ENCODE peak calls at places on chromosomes 1 and 21, in five cellular contexts. B is adrenal gland; W is GM23338; A is neural progenitor cell; K is CD8-positive, alpha-beta T cell. S is an unnamed sample.

GRCh38 chr1:1624443-1625403 is 7.2 kb upstream of the MMP23B start:
- DNase-seq in B (no peak), A (no peak), W (no peak), K (no peak), S (no peak)

GRCh38 chr1:159444507-159444906 is 5.0 kb downstream of the OR10J1 start:
- DNase-seq in K (no peak), B (no peak), A (no peak), W (no peak), S (no peak)

GRCh38 chr1:56448529-56448928 is 130.8 kb downstream of the PLPP3 start:
- DNase-seq in A (no peak), W (no peak), B (no peak), K (no peak), S (no peak)

GRCh38 chr1:94056996-94057395 is 64.0 kb downstream of the ABCA4 start:
- DNase-seq in B (no peak), K (no peak), A (no peak), W (no peak), S (no peak)

GRCh38 chr1:196382383-196382782 is 225.9 kb downstream of the KCNT2 start:
- DNase-seq in A (no peak), K (no peak), W (no peak), B (no peak), S (no peak)

GRCh38 chr1:21436488-21437340 is 3.2 kb upstream of the NBPF3 start:
- DNase-seq in K (no peak), W (peak; percentile 68), B (no peak), A (peak; percentile 62), S (no peak)

GRCh38 chr1:7679873-7680790 is 91.0 kb upstream of the VAMP3 start:
- DNase-seq in B (no peak), A (peak; percentile 67), K (peak; percentile 49), W (peak; percentile 68), S (no peak)

GRCh38 chr1:89598450-89599331 is 34.2 kb upstream of the LRRC8C start:
- DNase-seq in W (peak; percentile 74), A (peak; percentile 18), B (no peak), K (no peak), S (no peak)

GRCh38 chr21:26851109-26851944 is 6.1 kb upstream of the ADAMTS1 start:
- DNase-seq in K (no peak), W (no peak), B (no peak), A (no peak), S (no peak)

GRCh38 chr1:23930861-23931471 is 17.8 kb upstream of the CNR2 start:
- DNase-seq in A (no peak), B (no peak), W (no peak), K (no peak), S (peak; percentile 71)
- H3K4me3 ChIP-seq in A (no peak overlapping the region), B (no peak overlapping the region), W (no peak overlapping the region), K (no peak overlapping the region), S (peak overlapping the region; percentile 47)

GRCh38 chr1:206859082-206859491 is 6.3 kb upstream of the IL20 start:
- DNase-seq in B (no peak), K (no peak), A (no peak), W (no peak), S (no peak)

GRCh38 chr1:206855863-206856262 is 9.6 kb upstream of the IL20 start:
- DNase-seq in K (no peak), W (no peak), B (no peak), A (no peak), S (no peak)

GRCh38 chr1:206860165-206860564 is 5.3 kb upstream of the IL20 start:
- DNase-seq in K (no peak), W (no peak), A (no peak), B (no peak), S (no peak)

GRCh38 chr1:206854401-206855129 is 10.9 kb upstream of the IL20 start:
- DNase-seq in A (no peak), K (no peak), W (no peak), B (no peak), S (no peak)

DNA sequence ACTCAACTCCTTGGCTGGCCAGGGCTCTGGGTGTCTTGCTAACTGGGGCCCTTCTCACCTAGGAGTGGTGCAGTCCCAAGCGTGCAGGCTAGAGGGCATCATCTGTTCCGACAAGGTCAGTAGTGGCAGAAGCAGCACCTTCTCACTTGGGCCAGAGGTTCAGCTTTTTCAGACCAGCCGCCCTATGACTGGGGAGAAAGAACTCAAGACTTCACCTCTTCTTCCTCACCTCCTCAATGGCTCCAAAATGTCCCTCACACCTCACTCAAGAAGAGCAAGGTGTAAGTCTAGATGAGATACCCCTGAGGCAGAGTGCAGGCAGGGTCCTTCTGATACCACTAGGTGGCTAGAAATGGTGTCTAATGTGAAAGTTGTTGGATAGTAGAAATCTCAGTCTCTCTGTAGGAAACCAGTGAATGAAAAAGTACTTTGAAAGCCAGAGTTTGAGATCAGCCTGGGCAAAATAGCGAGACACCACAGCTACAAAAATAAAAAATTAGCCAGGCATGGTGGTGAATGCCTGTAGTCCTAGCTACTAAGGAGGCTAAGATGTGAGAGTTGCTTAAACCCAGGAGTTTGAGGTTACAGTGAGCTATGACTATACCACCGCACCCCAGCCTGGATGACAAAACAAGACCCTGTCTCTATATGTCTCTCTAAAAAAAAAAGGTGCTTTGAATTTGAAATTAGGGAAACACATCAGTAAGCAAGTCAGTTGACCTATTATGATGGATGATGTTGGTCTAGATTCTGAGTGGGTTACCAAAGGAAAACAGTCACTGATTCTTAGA is 8.6 kb upstream of the IL20 start:
- DNase-seq in A (no peak), B (no peak), K (peak; percentile 16), W (peak; percentile 46), S (no peak)
- TF ChIP-seq CTCF in A (peak; percentile 32), B (no peak), K (peak; percentile 33), W (peak; percentile 73), S (no peak)

GRCh38 chr1:28147264-28148094 is 29.0 kb downstream of the PTAFR start:
- DNase-seq in W (peak; percentile 64), A (peak; percentile 34), K (no peak), B (no peak), S (no peak)

GRCh38 chr1:28144203-28145135 is 32.0 kb downstream of the PTAFR start:
- DNase-seq in A (no peak), W (no peak), K (no peak), B (no peak), S (no peak)

GRCh38 chr1:28145728-28146127 is 30.8 kb downstream of the PTAFR start:
- DNase-seq in A (no peak), B (no peak), W (no peak), K (no peak), S (no peak)

GRCh38 chr1:28150125-28150780 is 26.2 kb downstream of the PTAFR start:
- DNase-seq in W (no peak), A (no peak), B (no peak), K (no peak), S (no peak)

DNA sequence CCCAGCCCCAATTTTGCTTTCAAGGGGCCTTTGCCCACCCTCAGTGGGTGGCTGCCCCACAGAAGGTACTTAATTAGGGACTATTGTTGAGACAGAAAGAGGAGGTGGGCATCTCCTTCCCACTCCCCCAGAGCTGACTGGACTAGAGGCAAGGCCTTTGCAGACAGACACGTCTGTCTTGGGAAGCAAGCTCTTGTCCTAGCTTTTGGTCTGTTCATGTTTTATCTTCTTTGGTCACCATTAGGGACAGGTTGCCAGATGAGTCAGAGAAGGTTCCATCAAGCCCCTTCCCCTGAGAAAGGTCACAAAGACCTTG is 27.7 kb downstream of the PTAFR start:
- DNase-seq in B (no peak), A (no peak), K (no peak), W (no peak), S (no peak)
- H3K27ac ChIP-seq in B (no peak overlapping the region), A (no peak overlapping the region), K (no peak overlapping the region), W (no peak overlapping the region), S (no peak overlapping the region)

DNA sequence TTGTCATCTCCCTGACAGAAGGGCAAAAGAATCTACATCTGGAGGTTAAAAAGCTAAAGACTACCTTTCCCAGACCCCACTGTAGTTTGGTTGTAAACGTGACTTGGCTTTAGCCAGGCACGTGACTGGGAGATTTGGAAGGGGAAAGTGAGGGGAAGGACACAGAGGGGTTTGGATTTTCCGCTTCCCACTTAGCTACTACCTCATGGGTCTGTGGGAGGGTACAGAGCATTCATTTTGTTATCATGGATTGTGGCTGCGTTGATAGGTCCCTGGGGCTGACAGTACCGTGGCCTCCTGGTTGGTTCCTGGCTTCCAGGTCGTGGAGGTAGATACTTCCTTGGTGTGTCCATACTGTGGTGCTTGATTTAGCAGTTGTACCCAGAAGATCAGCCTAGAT is 2.6 kb downstream of the CHD1L start:
- DNase-seq in A (no peak), W (no peak), B (no peak), K (no peak), S (no peak)
- H3K4me3 ChIP-seq in A (peak overlapping the region; percentile 94), W (no peak overlapping the region), B (no peak overlapping the region), K (no peak overlapping the region), S (no peak overlapping the region)

DNA sequence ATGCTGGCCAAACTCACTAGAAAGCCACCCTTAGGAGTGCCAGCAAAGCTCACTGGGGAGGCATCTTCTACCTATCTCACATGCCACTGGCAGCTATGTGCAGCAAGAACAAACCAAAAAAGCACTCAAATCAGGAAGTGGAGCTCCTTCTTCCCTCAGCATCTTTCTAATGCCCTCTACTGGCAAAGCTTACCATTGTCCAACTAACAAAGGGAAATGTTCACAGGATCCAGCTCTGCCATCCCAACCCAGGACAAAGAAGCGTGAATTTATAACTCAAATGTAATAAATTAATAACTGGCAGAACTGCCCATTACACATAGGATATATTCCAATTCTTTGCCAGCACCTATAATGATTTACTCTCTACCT is 38.9 kb downstream of the LEPR start:
- DNase-seq in W (peak; percentile 73), A (peak; percentile 41), K (no peak), B (no peak), S (no peak)
- TF ChIP-seq CTCF in W (peak; percentile 66), A (peak; percentile 60), K (no peak), B (peak; percentile 52), S (no peak)